ENCODE peak calls at places on chromosomes 6 and 20, in nine cellular contexts. One of them, this sample, is unnamed. For H3K4me1, the result is how much of the 10 kb centered on the place peaks cover.

GRCh38 chr6:42451595-42452170 is at the start of gene TRERF1:
- DNase-seq in neural progenitor cell: peak
- DNase-seq in GM23248: peak
- DNase-seq in GM23338: peak
- DNase-seq in hepatocyte: peak
- DNase-seq in PC-3: peak
- DNase-seq in HCT116: peak
- DNase-seq in SK-N-SH: peak
- DNase-seq in MM.1S: peak
- DNase-seq in this sample: peak

GRCh38 chr20:63291811-63292210 is 1.2 kb upstream of the COL20A1 start:
- DNase-seq in neural progenitor cell: no peak
- DNase-seq in GM23248: no peak
- DNase-seq in GM23338: no peak
- DNase-seq in hepatocyte: no peak
- DNase-seq in PC-3: no peak
- DNase-seq in HCT116: no peak
- DNase-seq in SK-N-SH: no peak
- DNase-seq in MM.1S: no peak
- DNase-seq in this sample: no peak

GRCh38 chr20:46423342-46423741 is 16.9 kb upstream of the ELMO2 start:
- DNase-seq in neural progenitor cell: no peak
- DNase-seq in GM23248: no peak
- DNase-seq in GM23338: peak
- DNase-seq in hepatocyte: no peak
- DNase-seq in PC-3: no peak
- DNase-seq in HCT116: no peak
- DNase-seq in SK-N-SH: no peak
- DNase-seq in MM.1S: no peak
- DNase-seq in this sample: no peak

GRCh38 chr6:41053056-41053455 is at the start of gene APOBEC2:
- DNase-seq in neural progenitor cell: peak
- DNase-seq in GM23248: no peak
- DNase-seq in GM23338: no peak
- DNase-seq in hepatocyte: no peak
- DNase-seq in PC-3: no peak
- DNase-seq in HCT116: no peak
- DNase-seq in SK-N-SH: no peak
- DNase-seq in MM.1S: no peak
- DNase-seq in this sample: no peak

GRCh38 chr20:10090588-10091166 is 55.9 kb downstream of the ANKEF1 start:
- DNase-seq in neural progenitor cell: peak
- DNase-seq in GM23248: peak
- DNase-seq in GM23338: peak
- DNase-seq in hepatocyte: peak
- DNase-seq in PC-3: peak
- DNase-seq in HCT116: peak
- DNase-seq in SK-N-SH: peak
- DNase-seq in MM.1S: peak
- DNase-seq in this sample: peak

GRCh38 chr6:144585217-144585814 is 300.2 kb downstream of the UTRN start:
- DNase-seq in neural progenitor cell: peak
- DNase-seq in GM23248: peak
- DNase-seq in GM23338: peak
- DNase-seq in hepatocyte: peak
- DNase-seq in PC-3: peak
- DNase-seq in HCT116: peak
- DNase-seq in SK-N-SH: peak
- DNase-seq in MM.1S: peak
- DNase-seq in this sample: peak

GRCh38 chr6:29953001-29953436 is 10.7 kb downstream of the HLA-A start:
- DNase-seq in neural progenitor cell: no peak
- DNase-seq in GM23248: peak
- DNase-seq in GM23338: no peak
- DNase-seq in hepatocyte: peak
- DNase-seq in PC-3: peak
- DNase-seq in HCT116: peak
- DNase-seq in SK-N-SH: no peak
- DNase-seq in MM.1S: no peak
- DNase-seq in this sample: no peak

GRCh38 chr20:17541596-17541995 is 10.4 kb upstream of the BFSP1 start:
- DNase-seq in neural progenitor cell: no peak
- DNase-seq in GM23248: no peak
- DNase-seq in GM23338: no peak
- DNase-seq in hepatocyte: no peak
- DNase-seq in PC-3: no peak
- DNase-seq in HCT116: no peak
- DNase-seq in SK-N-SH: no peak
- DNase-seq in MM.1S: no peak
- DNase-seq in this sample: no peak

GRCh38 chr20:8837396-8837795 is 231.5 kb upstream of the PLCB4 start:
- DNase-seq in neural progenitor cell: no peak
- DNase-seq in GM23248: peak
- DNase-seq in GM23338: no peak
- DNase-seq in hepatocyte: no peak
- DNase-seq in PC-3: peak
- DNase-seq in HCT116: no peak
- DNase-seq in SK-N-SH: no peak
- DNase-seq in MM.1S: no peak
- DNase-seq in this sample: no peak

GRCh38 chr20:32449890-32450401 is 91.8 kb downstream of the ASXL1 start:
- DNase-seq in neural progenitor cell: no peak
- DNase-seq in GM23248: no peak
- DNase-seq in GM23338: no peak
- DNase-seq in hepatocyte: no peak
- DNase-seq in PC-3: no peak
- DNase-seq in HCT116: no peak
- DNase-seq in SK-N-SH: peak
- DNase-seq in MM.1S: no peak
- DNase-seq in this sample: no peak

GRCh38 chr6:67362976-67363375 is 1272.1 kb upstream of the ADGRB3 start:
- DNase-seq in neural progenitor cell: no peak
- DNase-seq in GM23248: no peak
- DNase-seq in GM23338: no peak
- DNase-seq in hepatocyte: no peak
- DNase-seq in PC-3: no peak
- DNase-seq in HCT116: no peak
- DNase-seq in SK-N-SH: no peak
- DNase-seq in MM.1S: no peak
- DNase-seq in this sample: no peak

GRCh38 chr6:31037169-31037568 is 26.9 kb downstream of the MUC22 start:
- DNase-seq in neural progenitor cell: no peak
- DNase-seq in GM23248: peak
- DNase-seq in GM23338: no peak
- DNase-seq in hepatocyte: no peak
- DNase-seq in PC-3: no peak
- DNase-seq in HCT116: no peak
- DNase-seq in SK-N-SH: no peak
- DNase-seq in MM.1S: no peak
- DNase-seq in this sample: no peak

GRCh38 chr20:17364681-17365080 is 137.8 kb downstream of the PCSK2 start:
- DNase-seq in neural progenitor cell: no peak
- DNase-seq in GM23248: no peak
- DNase-seq in GM23338: no peak
- DNase-seq in hepatocyte: no peak
- DNase-seq in PC-3: no peak
- DNase-seq in HCT116: no peak
- DNase-seq in SK-N-SH: no peak
- DNase-seq in MM.1S: no peak
- DNase-seq in this sample: no peak

GRCh38 chr6:89350281-89351037 is 2.1 kb downstream of the UBE2J1 start:
- DNase-seq in neural progenitor cell: no peak
- DNase-seq in GM23248: peak
- DNase-seq in GM23338: no peak
- DNase-seq in hepatocyte: no peak
- DNase-seq in PC-3: no peak
- DNase-seq in HCT116: no peak
- DNase-seq in SK-N-SH: no peak
- DNase-seq in MM.1S: peak
- DNase-seq in this sample: peak

GRCh38 chr6:6515691-6516607 is 72.6 kb upstream of the LY86 start:
- DNase-seq in neural progenitor cell: no peak
- DNase-seq in GM23248: no peak
- DNase-seq in GM23338: no peak
- DNase-seq in hepatocyte: no peak
- DNase-seq in PC-3: no peak
- DNase-seq in HCT116: no peak
- DNase-seq in SK-N-SH: no peak
- DNase-seq in MM.1S: no peak
- DNase-seq in this sample: no peak

GRCh38 chr6:68628156-68628555 is 6.9 kb upstream of the ADGRB3 start:
- DNase-seq in neural progenitor cell: no peak
- DNase-seq in GM23248: no peak
- DNase-seq in GM23338: peak
- DNase-seq in hepatocyte: no peak
- DNase-seq in PC-3: no peak
- DNase-seq in HCT116: no peak
- DNase-seq in SK-N-SH: no peak
- DNase-seq in MM.1S: no peak
- DNase-seq in this sample: no peak

GRCh38 chr6:12289655-12290489 is at the start of gene EDN1:
- DNase-seq in neural progenitor cell: peak
- DNase-seq in GM23248: peak
- DNase-seq in GM23338: peak
- DNase-seq in hepatocyte: peak
- DNase-seq in PC-3: peak
- DNase-seq in HCT116: peak
- DNase-seq in SK-N-SH: peak
- DNase-seq in MM.1S: peak
- DNase-seq in this sample: peak

GRCh38 chr6:1622220-1622841 is 12.6 kb downstream of the FOXC1 start:
- DNase-seq in neural progenitor cell: no peak
- DNase-seq in GM23248: no peak
- DNase-seq in GM23338: no peak
- DNase-seq in hepatocyte: no peak
- DNase-seq in PC-3: no peak
- DNase-seq in HCT116: no peak
- DNase-seq in SK-N-SH: peak
- DNase-seq in MM.1S: no peak
- DNase-seq in this sample: no peak

GRCh38 chr6:41353333-41353732 is 17.9 kb downstream of the NCR2 start:
- DNase-seq in neural progenitor cell: no peak
- DNase-seq in GM23248: no peak
- DNase-seq in GM23338: no peak
- DNase-seq in hepatocyte: no peak
- DNase-seq in PC-3: no peak
- DNase-seq in HCT116: no peak
- DNase-seq in SK-N-SH: no peak
- DNase-seq in MM.1S: no peak
- DNase-seq in this sample: no peak

GRCh38 chr6:134663356-134663755 is 286.5 kb downstream of the ALDH8A1 start:
- DNase-seq in neural progenitor cell: no peak
- DNase-seq in GM23248: no peak
- DNase-seq in GM23338: no peak
- DNase-seq in hepatocyte: no peak
- DNase-seq in PC-3: no peak
- DNase-seq in HCT116: no peak
- DNase-seq in SK-N-SH: no peak
- DNase-seq in MM.1S: peak
- DNase-seq in this sample: no peak

GRCh38 chr6:134663800-134664535 is 285.9 kb downstream of the ALDH8A1 start:
- DNase-seq in neural progenitor cell: no peak
- DNase-seq in GM23248: no peak
- DNase-seq in GM23338: no peak
- DNase-seq in hepatocyte: no peak
- DNase-seq in PC-3: no peak
- DNase-seq in HCT116: no peak
- DNase-seq in SK-N-SH: no peak
- DNase-seq in MM.1S: no peak
- DNase-seq in this sample: no peak

GRCh38 chr6:134666174-134666573 is 283.7 kb downstream of the ALDH8A1 start:
- DNase-seq in neural progenitor cell: no peak
- DNase-seq in GM23248: no peak
- DNase-seq in GM23338: no peak
- DNase-seq in hepatocyte: no peak
- DNase-seq in PC-3: no peak
- DNase-seq in HCT116: no peak
- DNase-seq in SK-N-SH: no peak
- DNase-seq in MM.1S: no peak
- DNase-seq in this sample: no peak

GRCh38 chr6:134667106-134667505 is 282.8 kb downstream of the ALDH8A1 start:
- DNase-seq in neural progenitor cell: no peak
- DNase-seq in GM23248: no peak
- DNase-seq in GM23338: no peak
- DNase-seq in hepatocyte: no peak
- DNase-seq in PC-3: no peak
- DNase-seq in HCT116: no peak
- DNase-seq in SK-N-SH: no peak
- DNase-seq in MM.1S: no peak
- DNase-seq in this sample: no peak

GRCh38 chr6:134665029-134665723 is 284.7 kb downstream of the ALDH8A1 start:
- DNase-seq in neural progenitor cell: no peak
- DNase-seq in GM23248: no peak
- DNase-seq in GM23338: no peak
- DNase-seq in hepatocyte: no peak
- DNase-seq in PC-3: no peak
- DNase-seq in HCT116: no peak
- DNase-seq in SK-N-SH: no peak
- DNase-seq in MM.1S: no peak
- DNase-seq in this sample: no peak
- H2AFZ ChIP-seq in neural progenitor cell: no peak
- H2AFZ ChIP-seq in GM23248: no peak
- H2AFZ ChIP-seq in GM23338: no peak
- H2AFZ ChIP-seq in hepatocyte: no peak
- H2AFZ ChIP-seq in PC-3: no peak
- H2AFZ ChIP-seq in HCT116: no peak
- H2AFZ ChIP-seq in SK-N-SH: no peak
- H2AFZ ChIP-seq in MM.1S: no peak
- H2AFZ ChIP-seq in this sample: no peak

GRCh38 chr6:448296-449056 is 56.9 kb downstream of the IRF4 start:
- DNase-seq in neural progenitor cell: no peak
- DNase-seq in GM23248: no peak
- DNase-seq in GM23338: no peak
- DNase-seq in hepatocyte: no peak
- DNase-seq in PC-3: no peak
- DNase-seq in HCT116: no peak
- DNase-seq in SK-N-SH: no peak
- DNase-seq in MM.1S: no peak
- DNase-seq in this sample: no peak
- TF ChIP-seq EZH2phosphoT487 in neural progenitor cell: no peak
- TF ChIP-seq EZH2phosphoT487 in GM23248: no peak
- TF ChIP-seq EZH2phosphoT487 in GM23338: no peak
- TF ChIP-seq EZH2phosphoT487 in hepatocyte: no peak
- TF ChIP-seq EZH2phosphoT487 in PC-3: no peak
- TF ChIP-seq EZH2phosphoT487 in HCT116: no peak
- TF ChIP-seq EZH2phosphoT487 in SK-N-SH: no peak
- TF ChIP-seq EZH2phosphoT487 in MM.1S: no peak
- TF ChIP-seq EZH2phosphoT487 in this sample: no peak

GRCh38 chr6:33194431-33194979 is 2.2 kb upstream of the COL11A2 start:
- DNase-seq in neural progenitor cell: no peak
- DNase-seq in GM23248: no peak
- DNase-seq in GM23338: no peak
- DNase-seq in hepatocyte: no peak
- DNase-seq in PC-3: no peak
- DNase-seq in HCT116: no peak
- DNase-seq in SK-N-SH: no peak
- DNase-seq in MM.1S: no peak
- DNase-seq in this sample: no peak
- H3K4me1 ChIP-seq in neural progenitor cell: under half
- H3K4me1 ChIP-seq in GM23248: under half
- H3K4me1 ChIP-seq in GM23338: under half
- H3K4me1 ChIP-seq in hepatocyte: under half
- H3K4me1 ChIP-seq in PC-3: under half
- H3K4me1 ChIP-seq in HCT116: under half
- H3K4me1 ChIP-seq in SK-N-SH: under half
- H3K4me1 ChIP-seq in MM.1S: under half
- H3K4me1 ChIP-seq in this sample: under half

GRCh38 chr6:33344771-33345697 is 27.5 kb upstream of the ZBTB22 start:
- DNase-seq in neural progenitor cell: peak
- DNase-seq in GM23248: peak
- DNase-seq in GM23338: peak
- DNase-seq in hepatocyte: peak
- DNase-seq in PC-3: peak
- DNase-seq in HCT116: peak
- DNase-seq in SK-N-SH: peak
- DNase-seq in MM.1S: peak
- DNase-seq in this sample: peak
- H2AFZ ChIP-seq in neural progenitor cell: peak
- H2AFZ ChIP-seq in GM23248: peak
- H2AFZ ChIP-seq in GM23338: peak
- H2AFZ ChIP-seq in hepatocyte: no peak
- H2AFZ ChIP-seq in PC-3: peak
- H2AFZ ChIP-seq in HCT116: peak
- H2AFZ ChIP-seq in SK-N-SH: no peak
- H2AFZ ChIP-seq in MM.1S: peak
- H2AFZ ChIP-seq in this sample: peak

This sample was measured in OCI-LY7.